ENCODE peak calls at places on chromosomes 13 and 19, in six cellular contexts. F is HCT116, V is GM12892, J is lower leg skin, M is adrenal gland, E is spleen. P is an unnamed sample.

GRCh38 chr13:40536443-40537113 is 129.9 kb downstream of the FOXO1 start:
- DNase-seq in E (no peak), M (no peak), V (no peak), F (no peak), J (no peak), P (no peak)

GRCh38 chr13:77860621-77861020 is 58.0 kb downstream of the EDNRB start:
- DNase-seq in E (no peak), J (no peak), F (no peak), V (no peak), M (no peak), P (no peak)

GRCh38 chr13:55160911-55161310 is 1979.8 kb upstream of the PRR20A start:
- DNase-seq in E (no peak), F (no peak), M (no peak), J (no peak), V (no peak), P (no peak)

GRCh38 chr19:47714339-47714738 is 1.1 kb downstream of the EHD2 start:
- DNase-seq in F (no peak), J (no peak), E (no peak), M (no peak), V (no peak), P (no peak)

GRCh38 chr13:33087790-33088189 is 71.6 kb downstream of the KL start:
- DNase-seq in F (no peak), V (no peak), E (no peak), M (no peak), J (no peak), P (no peak)

GRCh38 chr13:111664060-111664459 is 343.6 kb downstream of the TEX29 start:
- DNase-seq in M (no peak), J (peak), E (no peak), F (no peak), V (no peak), P (no peak)

GRCh38 chr13:33441015-33441414 is 155.5 kb upstream of the STARD13 start:
- DNase-seq in M (no peak), E (no peak), V (no peak), F (peak), J (no peak), P (no peak)

GRCh38 chr13:20525144-20525600 is 485 bp downstream of the CRYL1 start:
- DNase-seq in E (peak), F (no peak), J (peak), M (peak), V (no peak), P (no peak)

GRCh38 chr19:47625650-47626049 is 16.7 kb downstream of the BICRA start:
- DNase-seq in E (no peak), V (no peak), F (no peak), M (no peak), J (no peak), P (no peak)

GRCh38 chr19:39277598-39277997 is 9.4 kb downstream of the IFNL2 start:
- DNase-seq in F (no peak), V (no peak), E (no peak), M (no peak), J (peak), P (no peak)

GRCh38 chr13:53324656-53325055 is 296.0 kb downstream of the OLFM4 start:
- DNase-seq in V (no peak), F (no peak), J (no peak), M (no peak), E (no peak), P (no peak)

GRCh38 chr19:6481541-6482342 is at the start of gene DENND1C:
- DNase-seq in E (peak), V (peak), M (no peak), F (no peak), J (no peak), P (peak)

GRCh38 chr13:95378603-95379002 is 77.4 kb upstream of the ABCC4 start:
- DNase-seq in V (no peak), E (no peak), M (no peak), J (no peak), F (no peak), P (no peak)

GRCh38 chr19:40907968-40908735 is 26.1 kb upstream of the CYP2A7 start:
- DNase-seq in V (peak), E (peak), M (no peak), F (no peak), J (no peak), P (no peak)

GRCh38 chr13:94031609-94032008 is 447.9 kb downstream of the DCT start:
- DNase-seq in M (no peak), J (no peak), E (no peak), V (no peak), F (no peak), P (no peak)

GRCh38 chr19:8113017-8113416 is 36.4 kb downstream of the FBN3 start:
- DNase-seq in E (no peak), F (no peak), V (no peak), J (no peak), M (no peak), P (no peak)

GRCh38 chr13:112248909-112249592 is 127.1 kb upstream of the SPACA7 start:
- DNase-seq in M (no peak), J (peak), E (peak), F (no peak), V (no peak), P (no peak)

GRCh38 chr13:47983070-47983469 is 18.0 kb downstream of the SUCLA2 start:
- DNase-seq in E (no peak), F (no peak), V (no peak), J (no peak), M (no peak), P (no peak)

GRCh38 chr13:107095876-107096275 is 527.9 kb upstream of the ARGLU1 start:
- DNase-seq in E (no peak), F (no peak), V (no peak), M (no peak), J (no peak), P (no peak)

GRCh38 chr19:46446021-46446420 is 17.3 kb upstream of the PNMA8C start:
- DNase-seq in V (no peak), J (no peak), M (no peak), F (no peak), E (no peak), P (no peak)

GRCh38 chr19:38173324-38174041 is 50.5 kb downstream of the DPF1 start:
- DNase-seq in E (peak), F (no peak), V (no peak), M (peak), J (peak), P (peak)

GRCh38 chr13:99393791-99394735 is 86.9 kb upstream of the GPR183 start:
- DNase-seq in V (no peak), F (no peak), M (no peak), E (no peak), J (peak), P (no peak)

GRCh38 chr13:114071991-114072390 is 60.4 kb downstream of the RASA3 start:
- DNase-seq in E (no peak), M (no peak), V (no peak), J (peak), F (no peak), P (no peak)

GRCh38 chr19:45162464-45163143 is 1.8 kb upstream of the NKPD1 start:
- DNase-seq in E (no peak), J (peak), V (no peak), M (no peak), F (no peak), P (no peak)

GRCh38 chr19:8036438-8037099 is 16.0 kb upstream of the CCL25 start:
- DNase-seq in E (no peak), J (no peak), V (no peak), F (no peak), M (no peak), P (no peak)

GRCh38 chr19:13959962-13960862 is 7.9 kb downstream of the DCAF15 start:
- DNase-seq in M (no peak), J (no peak), F (no peak), E (no peak), V (no peak), P (no peak)

GRCh38 chr19:33226550-33227241 is 1.0 kb upstream of the SLC7A10 start:
- DNase-seq in M (no peak), F (no peak), E (no peak), V (no peak), J (no peak), P (no peak)

GRCh38 chr13:60583196-60583908 is 186.3 kb downstream of the TDRD3 start:
- DNase-seq in J (no peak), E (no peak), V (no peak), F (no peak), M (no peak), P (no peak)

GRCh38 chr13:81442904-81443303 is 1102.0 kb upstream of the SPRY2 start:
- DNase-seq in E (no peak), V (no peak), M (no peak), J (no peak), F (no peak), P (no peak)

GRCh38 chr13:100650321-100650720 is 24.3 kb downstream of the TMTC4 start:
- DNase-seq in F (no peak), M (no peak), V (no peak), J (no peak), E (no peak), P (no peak)

GRCh38 chr13:48304132-48304876 is 753 bp downstream of the RB1 start:
- DNase-seq in M (peak), E (peak), J (peak), V (peak), F (no peak), P (peak)

GRCh38 chr19:43668406-43669158 is 1.4 kb downstream of the PLAUR start:
- DNase-seq in M (peak), V (peak), J (peak), E (peak), F (peak), P (peak)
- TF ChIP-seq POLR2A in M (peak), V (no peak), J (peak), E (peak), F (peak), P (peak)

GRCh38 chr19:28483197-28483596 is 729.8 kb downstream of the UQCRFS1 start:
- DNase-seq in V (no peak), J (no peak), F (no peak), E (no peak), M (no peak), P (no peak)

GRCh38 chr19:28485300-28485699 is 727.7 kb downstream of the UQCRFS1 start:
- DNase-seq in F (no peak), J (no peak), V (no peak), M (peak), E (peak), P (no peak)

GRCh38 chr19:28489126-28489660 is 723.8 kb downstream of the UQCRFS1 start:
- DNase-seq in M (no peak), J (no peak), E (peak), F (no peak), V (no peak), P (no peak)

GRCh38 chr19:28488006-28488405 is 724.9 kb downstream of the UQCRFS1 start:
- DNase-seq in E (peak), V (no peak), J (no peak), M (no peak), F (no peak), P (no peak)

DNA sequence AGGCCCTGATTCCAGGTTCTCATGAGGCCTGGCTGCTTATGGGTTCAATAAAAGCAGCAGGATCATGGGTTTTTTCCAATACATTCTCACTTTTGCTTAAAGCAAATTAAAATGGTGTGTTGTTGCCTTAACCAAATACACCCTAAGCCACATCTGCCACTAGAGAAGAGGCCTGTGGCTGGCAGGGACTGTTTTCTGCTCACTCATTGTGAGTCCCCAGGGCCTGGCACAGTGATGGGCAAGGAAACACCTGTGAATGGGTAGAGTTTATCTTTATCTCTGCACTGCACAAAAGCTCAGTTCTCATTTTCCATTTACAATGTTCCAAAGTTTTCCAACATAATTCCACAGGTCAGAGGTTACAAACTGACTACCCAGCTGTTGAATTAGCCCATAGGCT is 726.0 kb downstream of the UQCRFS1 start:
- DNase-seq in J (no peak), V (no peak), F (no peak), M (no peak), E (peak), P (no peak)
- TF ChIP-seq POLR2A in J (no peak), V (no peak), F (no peak), M (no peak), E (no peak), P (no peak)

GRCh38 chr19:3975637-3976087 is 4.8 kb upstream of the DAPK3 start:
- DNase-seq in E (no peak), M (no peak), F (no peak), J (no peak), V (no peak), P (no peak)
- TF ChIP-seq POLR2A in E (no peak), M (no peak), F (no peak), J (no peak), V (peak), P (no peak)

GRCh38 chr19:50359432-50359818 is 6.0 kb downstream of the NAPSA start:
- DNase-seq in J (no peak), M (no peak), V (no peak), E (no peak), F (no peak), P (no peak)

GRCh38 chr19:50361290-50362029 is 4.0 kb downstream of the NAPSA start:
- DNase-seq in F (peak), J (no peak), V (no peak), E (no peak), M (no peak), P (no peak)

GRCh38 chr19:50358483-50359431 is 6.7 kb downstream of the NAPSA start:
- DNase-seq in F (no peak), V (peak), E (peak), M (no peak), J (no peak), P (no peak)

GRCh38 chr19:50356691-50357177 is 8.7 kb downstream of the NAPSA start:
- DNase-seq in E (no peak), J (no peak), F (no peak), M (no peak), V (no peak), P (no peak)

DNA sequence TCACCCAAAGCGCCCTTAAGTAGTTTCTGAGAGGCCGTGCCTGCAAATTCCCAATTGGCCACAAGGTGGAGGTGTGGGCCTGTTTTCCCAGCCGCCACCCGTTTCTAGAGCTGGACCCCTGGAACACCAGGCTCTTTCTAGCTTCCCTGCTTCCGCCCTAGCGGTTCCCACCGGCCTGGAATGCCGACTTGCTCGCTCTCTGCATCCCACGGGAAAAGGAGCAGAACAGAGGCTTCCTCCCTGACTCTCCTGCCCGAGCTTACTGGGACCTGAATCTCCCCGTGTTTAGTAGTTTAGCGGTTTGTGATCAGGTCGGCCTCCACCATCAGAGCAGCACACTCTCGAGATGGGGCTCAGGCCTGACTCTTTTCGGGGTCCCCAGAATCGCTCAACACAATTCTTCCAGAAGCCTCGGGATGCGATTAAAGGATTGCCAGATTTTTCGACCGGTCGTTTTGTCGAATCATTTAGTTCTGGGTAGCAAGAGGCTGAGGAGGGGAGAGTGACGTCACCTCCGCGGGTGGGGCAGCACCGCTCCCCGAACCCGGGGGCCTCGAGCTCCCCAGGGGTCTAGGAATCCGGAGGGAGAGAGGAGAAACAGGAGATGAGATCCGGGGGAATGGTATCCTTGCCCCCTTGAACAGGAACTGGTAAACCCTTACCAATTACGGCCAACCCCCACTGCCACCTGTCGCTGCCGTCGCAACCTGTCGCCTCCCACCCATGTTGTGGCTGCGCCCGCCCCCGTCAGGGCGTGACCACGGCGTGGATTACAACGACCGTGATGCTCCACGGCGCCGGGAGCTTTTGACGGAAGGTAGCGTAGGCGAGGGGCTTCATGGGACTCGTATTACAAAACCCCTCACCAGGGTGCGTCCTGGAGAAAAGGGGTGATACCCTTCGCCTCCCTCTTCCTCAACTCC is 8.0 kb downstream of the NAPSA start:
- DNase-seq in F (no peak), V (peak), E (peak), J (peak), M (peak), P (peak)
- TF ChIP-seq POLR2A in F (no peak), V (peak), E (peak), J (no peak), M (no peak), P (peak)

GRCh38 chr19:35417713-35418534 is 30.1 kb upstream of the FFAR2 start:
- DNase-seq in J (no peak), V (no peak), M (no peak), E (peak), F (no peak), P (no peak)
- TF ChIP-seq POLR2A in J (no peak), V (no peak), M (no peak), E (no peak), F (no peak), P (no peak)

GRCh38 chr19:50332014-50332263 is 2.8 kb upstream of the KCNC3 start:
- DNase-seq in J (no peak), V (peak), E (peak), F (no peak), M (no peak), P (no peak)

GRCh38 chr19:50332264-50333038 is 3.3 kb upstream of the KCNC3 start:
- DNase-seq in F (no peak), M (no peak), J (no peak), E (peak), V (no peak), P (no peak)

GRCh38 chr19:50333737-50334617 is 4.8 kb upstream of the KCNC3 start:
- DNase-seq in E (peak), J (peak), V (peak), F (no peak), M (peak), P (peak)

GRCh38 chr19:50334741-50335421 is 5.7 kb upstream of the KCNC3 start:
- DNase-seq in E (peak), M (no peak), V (no peak), F (no peak), J (no peak), P (no peak)

GRCh38 chr19:50333235-50333736 is 4.1 kb upstream of the KCNC3 start:
- DNase-seq in J (peak), V (peak), M (peak), E (peak), F (peak), P (peak)
- TF ChIP-seq POLR2A in J (no peak), V (peak), M (no peak), E (no peak), F (no peak), P (no peak)

DNA sequence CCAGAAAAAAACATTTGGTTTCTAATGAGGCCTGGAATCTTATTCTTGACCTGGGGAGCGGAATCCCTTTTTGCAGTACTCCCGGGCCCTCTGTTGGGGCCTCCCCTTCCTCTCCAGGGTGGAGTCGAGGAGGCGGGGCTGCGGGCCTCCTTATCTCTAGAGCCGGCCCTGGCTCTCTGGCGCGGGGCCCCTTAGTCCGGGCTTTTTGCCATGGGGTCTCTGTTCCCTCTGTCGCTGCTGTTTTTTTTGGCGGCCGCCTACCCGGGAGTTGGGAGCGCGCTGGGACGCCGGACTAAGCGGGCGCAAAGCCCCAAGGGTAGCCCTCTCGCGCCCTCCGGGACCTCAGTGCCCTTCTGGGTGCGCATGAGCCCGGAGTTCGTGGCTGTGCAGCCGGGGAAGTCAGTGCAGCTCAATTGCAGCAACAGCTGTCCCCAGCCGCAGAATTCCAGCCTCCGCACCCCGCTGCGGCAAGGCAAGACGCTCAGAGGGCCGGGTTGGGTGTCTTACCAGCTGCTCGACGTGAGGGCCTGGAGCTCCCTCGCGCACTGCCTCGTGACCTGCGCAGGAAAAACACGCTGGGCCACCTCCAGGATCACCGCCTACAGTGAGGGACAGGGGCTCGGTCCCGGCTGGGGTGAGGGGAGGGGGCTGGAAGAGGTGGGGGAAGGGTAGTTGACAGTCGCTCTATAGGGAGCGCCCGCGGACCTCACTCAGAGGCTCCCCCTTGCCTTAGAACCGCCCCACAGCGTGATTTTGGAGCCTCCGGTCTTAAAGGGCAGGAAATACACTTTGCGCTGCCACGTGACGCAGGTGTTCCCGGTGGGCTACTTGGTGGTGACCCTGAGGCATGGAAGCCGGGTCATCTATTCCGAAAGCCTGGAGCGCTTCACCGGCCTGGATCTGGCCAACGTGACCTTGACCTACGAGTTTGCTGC is at the start of gene ICAM4:
- DNase-seq in V (no peak), M (peak), J (peak), E (peak), F (no peak), P (no peak)
- TF ChIP-seq POLR2A in V (no peak), M (no peak), J (no peak), E (no peak), F (no peak), P (no peak)

P was measured in H54.